ENCODE peak calls at places on chromosomes 11 and 22, in five cellular contexts. F is body of pancreas, Z is GM06990, M is A549, T is colonic mucosa. D is an unnamed sample.

GRCh38 chr11:17411418-17411817 is 23.0 kb upstream of the KCNJ11 start:
- DNase-seq in M (no peak), F (no peak), Z (no peak), T (no peak), D (no peak)

GRCh38 chr11:101510608-101511007 is 73.2 kb downstream of the TRPC6 start:
- DNase-seq in Z (no peak), F (no peak), T (no peak), M (no peak), D (no peak)

GRCh38 chr11:92955900-92956299 is 13.6 kb upstream of the MTNR1B start:
- DNase-seq in T (no peak), Z (no peak), M (no peak), F (no peak), D (no peak)

GRCh38 chr11:134856371-134856971 is 444.4 kb upstream of the B3GAT1 start:
- DNase-seq in M (no peak), T (no peak), F (no peak), Z (no peak), D (no peak)

GRCh38 chr11:61602775-61603569 is 22.1 kb upstream of the SYT7 start:
- DNase-seq in Z (no peak), M (no peak), T (peak; percentile 66), F (peak; percentile 81), D (peak; percentile 89)

GRCh38 chr22:38270091-38270972 is 2.5 kb downstream of the TMEM184B start:
- DNase-seq in T (no peak), M (no peak), F (no peak), Z (no peak), D (no peak)

GRCh38 chr22:32473388-32473952 is 1.1 kb upstream of the FBXO7 start:
- DNase-seq in M (peak; percentile 63), T (peak; percentile 38), Z (no peak), F (peak; percentile 11), D (peak; percentile 23)

GRCh38 chr11:293293-293851 is 4.4 kb downstream of the PGGHG start:
- DNase-seq in M (no peak), Z (no peak), F (no peak), T (no peak), D (no peak)

GRCh38 chr22:50145741-50146439 is 24.6 kb upstream of the PANX2 start:
- DNase-seq in T (no peak), F (no peak), M (no peak), Z (no peak), D (no peak)

GRCh38 chr22:32918741-32919140 is 117.2 kb downstream of the TIMP3 start:
- DNase-seq in M (no peak), T (no peak), F (no peak), Z (no peak), D (no peak)

GRCh38 chr11:44632466-44633123 is 67.1 kb downstream of the CD82 start:
- DNase-seq in F (no peak), M (peak; percentile 56), T (peak; percentile 31), Z (no peak), D (no peak)

GRCh38 chr11:6719588-6719987 is 36.4 kb upstream of the MRPL17 start:
- DNase-seq in T (no peak), M (no peak), Z (no peak), F (no peak), D (no peak)

GRCh38 chr11:24496728-24497396 is at the start of gene LUZP2:
- DNase-seq in T (peak; percentile 17), F (peak; percentile 2), M (no peak), Z (no peak), D (no peak)

GRCh38 chr11:95154514-95154913 is 64.9 kb downstream of the ENDOD1 start:
- DNase-seq in M (peak; percentile 62), T (peak; percentile 53), Z (peak; percentile 35), F (peak; percentile 55), D (no peak)

GRCh38 chr11:78560826-78561484 is 13.7 kb downstream of the NARS2 start:
- DNase-seq in F (no peak), T (peak; percentile 32), Z (no peak), M (no peak), D (no peak)

GRCh38 chr11:30719420-30719819 is 133.3 kb upstream of the MPPED2 start:
- DNase-seq in M (no peak), Z (no peak), F (no peak), T (no peak), D (no peak)

GRCh38 chr11:114026355-114026754 is 33.2 kb upstream of the ZBTB16 start:
- DNase-seq in F (no peak), T (no peak), M (peak; percentile 18), Z (no peak), D (no peak)

GRCh38 chr11:5234390-5234834 is at the start of gene HBD:
- DNase-seq in T (no peak), Z (no peak), M (no peak), F (no peak), D (no peak)

GRCh38 chr11:70048279-70049024 is 29.7 kb upstream of the ANO1 start:
- DNase-seq in F (no peak), Z (no peak), T (peak; percentile 24), M (peak; percentile 10), D (no peak)
- TF ChIP-seq CTCF in F (no peak), Z (peak; percentile 47), T (no peak), M (no peak), D (no peak)

GRCh38 chr11:133828861-133829260 is 16.5 kb downstream of the SPATA19 start:
- DNase-seq in Z (no peak), M (no peak), F (no peak), T (no peak), D (no peak)

GRCh38 chr11:133832096-133833081 is 12.9 kb downstream of the SPATA19 start:
- DNase-seq in F (no peak), M (no peak), T (no peak), Z (no peak), D (no peak)

GRCh38 chr11:133829566-133829965 is 15.7 kb downstream of the SPATA19 start:
- DNase-seq in M (no peak), F (no peak), T (no peak), Z (no peak), D (no peak)

GRCh38 chr11:133833101-133833898 is 12.0 kb downstream of the SPATA19 start:
- DNase-seq in Z (no peak), F (no peak), M (no peak), T (no peak), D (no peak)

GRCh38 chr11:133830931-133831907 is 14.1 kb downstream of the SPATA19 start:
- DNase-seq in F (no peak), Z (no peak), T (no peak), M (no peak), D (no peak)
- TF ChIP-seq CTCF in F (no peak), Z (peak; percentile 57), T (no peak), M (no peak), D (no peak)

GRCh38 chr11:19802773-19803293 is 90.2 kb downstream of the NAV2 start:
- DNase-seq in M (no peak), F (peak; percentile 17), Z (no peak), T (no peak), D (no peak)

GRCh38 chr11:19795082-19795481 is 82.4 kb downstream of the NAV2 start:
- DNase-seq in F (no peak), Z (no peak), T (no peak), M (no peak), D (no peak)

GRCh38 chr11:19800714-19801519 is 88.3 kb downstream of the NAV2 start:
- DNase-seq in T (no peak), Z (no peak), F (no peak), M (no peak), D (no peak)

GRCh38 chr11:19803506-19803998 is 90.9 kb downstream of the NAV2 start:
- DNase-seq in F (peak; percentile 85), M (no peak), Z (no peak), T (peak; percentile 87), D (no peak)

GRCh38 chr11:19800162-19800561 is 87.5 kb downstream of the NAV2 start:
- DNase-seq in F (no peak), Z (no peak), T (no peak), M (no peak), D (no peak)
- TF ChIP-seq CTCF in F (no peak), Z (peak; percentile 17), T (no peak), M (peak; percentile 11), D (peak; percentile 35)

GRCh38 chr11:65448418-65449196 is 26.0 kb downstream of the NEAT1 start:
- DNase-seq in T (no peak), F (peak; percentile 39), M (peak; percentile 64), Z (peak; percentile 37), D (no peak)
- TF ChIP-seq CTCF in T (no peak), F (no peak), M (no peak), Z (no peak), D (no peak)

DNA sequence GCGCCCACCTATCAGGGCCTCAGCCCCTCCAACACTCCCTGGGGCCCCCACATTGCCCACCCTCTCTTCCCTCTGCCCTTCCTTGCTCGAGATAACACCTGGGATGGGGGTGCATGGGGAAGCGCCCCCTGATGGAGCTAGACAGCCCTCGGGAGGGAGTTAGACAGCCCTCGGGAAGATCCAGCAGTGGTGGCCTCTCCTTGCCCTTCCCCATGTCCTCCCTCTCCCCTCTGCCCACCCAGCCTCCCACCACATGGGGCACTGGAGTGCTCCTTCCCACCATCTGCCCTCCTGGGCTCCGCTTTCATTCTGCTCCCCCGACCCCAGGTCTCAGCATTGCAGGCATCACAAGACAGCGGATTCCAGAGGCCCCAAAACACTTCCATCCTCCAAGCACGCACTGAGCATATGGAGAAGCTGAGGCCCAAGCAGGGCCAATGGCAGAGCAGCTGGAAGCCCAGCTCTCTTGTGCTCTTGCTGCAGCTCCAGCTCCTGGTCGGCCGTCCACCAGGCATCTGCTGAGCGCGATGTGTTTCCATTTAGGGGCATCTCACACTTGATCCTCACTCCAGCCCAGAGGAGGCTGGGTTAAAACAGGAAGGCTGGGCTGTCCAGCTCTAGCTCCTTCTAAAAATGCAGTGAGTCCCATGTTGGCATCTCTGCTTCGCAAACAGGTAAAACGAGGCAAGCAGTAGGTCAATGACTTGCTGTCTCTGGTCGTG is 65.6 kb downstream of the IGLL1 start:
- DNase-seq in M (no peak), F (no peak), Z (no peak), T (no peak), D (no peak)
- TF ChIP-seq CTCF in M (no peak), F (no peak), Z (no peak), T (no peak), D (no peak)

D was measured in AG09319.